ENCODE peak calls at places on chromosomes 3 and 15, in seven cellular contexts. G is esophagus muscularis mucosa, Q is GM12891, T is breast epithelium, B is transverse colon, Z is A549, N is HepG2. F is an unnamed sample.

GRCh38 chr3:193805448-193805847 is 212.4 kb downstream of the OPA1 start:
- DNase-seq in N (peak; percentile 63), Z (peak; percentile 80), G (no peak), B (peak; percentile 42), Q (no peak), T (peak; percentile 97), F (peak; percentile 4)

GRCh38 chr3:106678657-106679390 is 698.4 kb upstream of the CCDC54 start:
- DNase-seq in N (no peak), B (no peak), G (no peak), T (no peak), Q (no peak), Z (no peak), F (no peak)

GRCh38 chr3:25863560-25863959 is 73.7 kb downstream of the OXSM start:
- DNase-seq in Q (no peak), N (no peak), Z (no peak), T (no peak), B (no peak), G (no peak), F (no peak)

GRCh38 chr15:39774688-39775267 is 7.9 kb downstream of the FSIP1 start:
- DNase-seq in Q (no peak), B (no peak), Z (no peak), T (no peak), G (no peak), N (no peak), F (no peak)

GRCh38 chr15:48582472-48583235 is 62.9 kb downstream of the FBN1 start:
- DNase-seq in N (no peak), B (no peak), T (no peak), G (no peak), Z (no peak), Q (no peak), F (no peak)

GRCh38 chr15:80929225-80929624 is 60.4 kb downstream of the MESD start:
- DNase-seq in B (no peak), Z (no peak), Q (no peak), N (no peak), G (no peak), T (no peak), F (no peak)

GRCh38 chr3:173584093-173584833 is 186.7 kb downstream of the NLGN1 start:
- DNase-seq in G (no peak), B (no peak), Q (no peak), N (no peak), T (no peak), Z (no peak), F (peak; percentile 5)

GRCh38 chr3:25532763-25533162 is 104.7 kb downstream of the RARB start:
- DNase-seq in G (no peak), Q (peak; percentile 5), T (no peak), N (peak; percentile 15), B (no peak), Z (peak; percentile 7), F (peak; percentile 58)

GRCh38 chr15:88897456-88898194 is 2.3 kb upstream of the HAPLN3 start:
- DNase-seq in Q (no peak), T (peak; percentile 78), N (peak; percentile 41), Z (peak; percentile 88), G (no peak), B (peak; percentile 85), F (peak; percentile 73)

GRCh38 chr3:36065321-36065720 is 315.0 kb upstream of the STAC start:
- DNase-seq in Q (no peak), T (no peak), G (no peak), B (no peak), Z (no peak), N (no peak), F (no peak)

GRCh38 chr3:170044795-170045244 is 7.0 kb downstream of the GPR160 start:
- DNase-seq in Z (no peak), B (peak; percentile 49), N (no peak), Q (peak; percentile 26), G (no peak), T (no peak), F (no peak)
- TF ChIP-seq POLR2A in Z (no peak), B (peak; percentile 16), N (no peak), Q (no peak), G (no peak), T (no peak), F (no peak)

GRCh38 chr3:141959921-141960554 is 83.6 kb downstream of the ATP1B3 start:
- DNase-seq in Q (no peak), N (no peak), G (no peak), B (no peak), T (no peak), Z (no peak), F (no peak)
- TF ChIP-seq POLR2A in Q (no peak), N (no peak), G (no peak), B (no peak), T (no peak), Z (no peak), F (no peak)

GRCh38 chr3:142941373-142942123 is 21.9 kb downstream of the PAQR9 start:
- DNase-seq in B (no peak), Z (no peak), N (peak; percentile 96), Q (no peak), G (peak; percentile 26), T (no peak), F (no peak)
- TF ChIP-seq POLR2A in B (no peak), Z (no peak), N (peak; percentile 31), Q (no peak), G (no peak), T (no peak), F (no peak)

GRCh38 chr3:8501388-8502131 is at the start of gene LMCD1:
- DNase-seq in N (peak; percentile 93), B (peak; percentile 95), Q (peak; percentile 78), T (peak; percentile 89), G (peak; percentile 96), Z (peak; percentile 88), F (peak; percentile 75)
- TF ChIP-seq POLR2A in N (peak; percentile 38), B (peak; percentile 47), Q (no peak), T (peak; percentile 40), G (peak; percentile 41), Z (peak; percentile 81), F (no peak)

GRCh38 chr3:178485756-178486155 is 50.5 kb upstream of the KCNMB2 start:
- DNase-seq in Q (no peak), Z (no peak), T (no peak), G (no peak), N (no peak), B (no peak), F (no peak)

GRCh38 chr3:178486903-178487302 is 49.3 kb upstream of the KCNMB2 start:
- DNase-seq in Z (no peak), N (no peak), G (no peak), Q (no peak), B (no peak), T (no peak), F (no peak)

GRCh38 chr3:178482981-178483380 is 53.3 kb upstream of the KCNMB2 start:
- DNase-seq in B (no peak), Z (no peak), G (no peak), T (no peak), Q (no peak), N (no peak), F (no peak)

GRCh38 chr3:178480795-178481194 is 55.4 kb upstream of the KCNMB2 start:
- DNase-seq in Z (no peak), Q (peak; percentile 28), T (no peak), N (no peak), B (no peak), G (no peak), F (no peak)

DNA sequence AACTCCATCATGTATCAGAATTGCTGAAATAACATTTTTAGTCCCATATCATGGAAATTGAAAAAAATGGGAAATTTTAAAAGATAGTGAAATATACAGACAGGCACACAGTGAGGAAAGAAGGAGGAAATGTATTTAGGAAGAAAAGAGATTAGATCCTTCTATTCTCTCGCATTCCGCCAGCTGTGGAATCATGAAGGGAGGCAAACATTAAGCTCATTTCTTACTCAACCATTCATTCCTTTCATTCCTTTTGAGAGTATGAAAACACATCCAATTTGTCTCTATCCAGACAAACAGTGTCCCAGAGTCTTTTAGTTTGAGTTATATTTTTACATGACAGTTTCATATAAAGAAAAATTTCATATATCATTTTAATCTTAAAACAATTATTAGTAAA is 52.5 kb upstream of the KCNMB2 start:
- DNase-seq in G (no peak), B (no peak), Z (no peak), Q (no peak), N (no peak), T (no peak), F (no peak)
- TF ChIP-seq POLR2A in G (no peak), B (no peak), Z (no peak), Q (no peak), N (no peak), T (no peak), F (no peak)

GRCh38 chr15:64093627-64094417 is at the start of gene CIAO2A:
- DNase-seq in G (peak; percentile 98), T (peak; percentile 90), Q (peak; percentile 50), B (peak; percentile 98), N (peak; percentile 98), Z (peak; percentile 96), F (peak; percentile 99)

GRCh38 chr15:64096486-64097431 is 977 bp downstream of the SNX1 start:
- DNase-seq in B (no peak), Z (peak; percentile 57), N (no peak), Q (no peak), G (no peak), T (no peak), F (peak; percentile 73)

GRCh38 chr15:64095431-64095794 is 369 bp upstream of the SNX1 start:
- DNase-seq in Q (no peak), T (no peak), G (no peak), N (no peak), B (no peak), Z (no peak), F (no peak)

GRCh38 chr15:64092864-64093626 is 593 bp downstream of the CIAO2A start:
- DNase-seq in T (no peak), B (peak; percentile 64), G (no peak), N (peak; percentile 72), Z (peak; percentile 56), Q (no peak), F (peak; percentile 85)

GRCh38 chr15:64095795-64096485 is at the start of gene SNX1:
- DNase-seq in B (peak; percentile 94), N (peak; percentile 88), G (peak; percentile 99), Z (peak; percentile 95), T (peak; percentile 94), Q (peak; percentile 74), F (peak; percentile 97)
- TF ChIP-seq POLR2A in B (peak; percentile 97), N (peak; percentile 84), G (peak; percentile 94), Z (peak; percentile 86), T (peak; percentile 98), Q (peak; percentile 83), F (peak; percentile 69)

GRCh38 chr3:58242340-58242739 is 4.7 kb downstream of the ABHD6 start:
- DNase-seq in B (no peak), Q (no peak), T (no peak), N (no peak), G (no peak), Z (no peak), F (no peak)
- TF ChIP-seq POLR2A in B (no peak), Q (no peak), T (no peak), N (no peak), G (no peak), Z (no peak), F (no peak)